ENCODE peak calls at places on chromosomes 16 and 17, in six cellular contexts. One of them, this sample, is unnamed.

GRCh38 chr17:1197781-1198490 is 18.2 kb upstream of the ABR start:
- DNase-seq in amniotic stem cell: no peak
- DNase-seq in midbrain: peak; percentile 43
- DNase-seq in dermis microvascular lymphatic vessel endothelial cell: peak; percentile 46
- DNase-seq in HEK293T: no peak
- DNase-seq in stimulated activated CD4-positive, alpha-beta T cell treated with anti-CD3 and anti-CD28 coated beads, Interleukin-4, amount 100 ng/mL, for 24 hours: peak; percentile 40
- DNase-seq in this sample: no peak

GRCh38 chr17:48715496-48716399 is 6.6 kb downstream of the PRAC1 start:
- DNase-seq in dermis microvascular lymphatic vessel endothelial cell: no peak
- DNase-seq in amniotic stem cell: no peak
- DNase-seq in midbrain: no peak
- DNase-seq in HEK293T: peak; percentile 49
- DNase-seq in stimulated activated CD4-positive, alpha-beta T cell treated with anti-CD3 and anti-CD28 coated beads, Interleukin-4, amount 100 ng/mL, for 24 hours: no peak
- DNase-seq in this sample: no peak

GRCh38 chr17:67245694-67246397 is 850 bp upstream of the HELZ start:
- DNase-seq in HEK293T: peak; percentile 50
- DNase-seq in midbrain: no peak
- DNase-seq in amniotic stem cell: no peak
- DNase-seq in dermis microvascular lymphatic vessel endothelial cell: peak; percentile 30
- DNase-seq in stimulated activated CD4-positive, alpha-beta T cell treated with anti-CD3 and anti-CD28 coated beads, Interleukin-4, amount 100 ng/mL, for 24 hours: peak; percentile 40
- DNase-seq in this sample: no peak

GRCh38 chr17:57130708-57131461 is 45.8 kb downstream of the AKAP1 start:
- DNase-seq in dermis microvascular lymphatic vessel endothelial cell: peak; percentile 75
- DNase-seq in midbrain: peak; percentile 89
- DNase-seq in stimulated activated CD4-positive, alpha-beta T cell treated with anti-CD3 and anti-CD28 coated beads, Interleukin-4, amount 100 ng/mL, for 24 hours: peak; percentile 89
- DNase-seq in HEK293T: peak; percentile 94
- DNase-seq in amniotic stem cell: peak; percentile 62
- DNase-seq in this sample: peak; percentile 51

GRCh38 chr16:78503501-78504110 is 404.2 kb downstream of the WWOX start:
- DNase-seq in amniotic stem cell: no peak
- DNase-seq in HEK293T: peak; percentile 48
- DNase-seq in midbrain: peak; percentile 75
- DNase-seq in dermis microvascular lymphatic vessel endothelial cell: peak; percentile 56
- DNase-seq in stimulated activated CD4-positive, alpha-beta T cell treated with anti-CD3 and anti-CD28 coated beads, Interleukin-4, amount 100 ng/mL, for 24 hours: peak; percentile 59
- DNase-seq in this sample: peak; percentile 45

GRCh38 chr16:31493506-31494125 is 10.7 kb downstream of the SLC5A2 start:
- DNase-seq in dermis microvascular lymphatic vessel endothelial cell: no peak
- DNase-seq in amniotic stem cell: no peak
- DNase-seq in midbrain: no peak
- DNase-seq in stimulated activated CD4-positive, alpha-beta T cell treated with anti-CD3 and anti-CD28 coated beads, Interleukin-4, amount 100 ng/mL, for 24 hours: no peak
- DNase-seq in HEK293T: no peak
- DNase-seq in this sample: no peak

GRCh38 chr17:81277421-81277820 is 17.7 kb downstream of the SLC38A10 start:
- DNase-seq in stimulated activated CD4-positive, alpha-beta T cell treated with anti-CD3 and anti-CD28 coated beads, Interleukin-4, amount 100 ng/mL, for 24 hours: no peak
- DNase-seq in midbrain: peak; percentile 23
- DNase-seq in amniotic stem cell: no peak
- DNase-seq in dermis microvascular lymphatic vessel endothelial cell: no peak
- DNase-seq in HEK293T: no peak
- DNase-seq in this sample: no peak

GRCh38 chr17:41633498-41634197 is 9.3 kb upstream of the KRT17 start:
- DNase-seq in stimulated activated CD4-positive, alpha-beta T cell treated with anti-CD3 and anti-CD28 coated beads, Interleukin-4, amount 100 ng/mL, for 24 hours: no peak
- DNase-seq in HEK293T: no peak
- DNase-seq in dermis microvascular lymphatic vessel endothelial cell: no peak
- DNase-seq in amniotic stem cell: no peak
- DNase-seq in midbrain: no peak
- DNase-seq in this sample: no peak

GRCh38 chr16:87344931-87345631 is 27.9 kb upstream of the C16orf95 start:
- DNase-seq in dermis microvascular lymphatic vessel endothelial cell: peak; percentile 17
- DNase-seq in amniotic stem cell: no peak
- DNase-seq in HEK293T: no peak
- DNase-seq in stimulated activated CD4-positive, alpha-beta T cell treated with anti-CD3 and anti-CD28 coated beads, Interleukin-4, amount 100 ng/mL, for 24 hours: peak; percentile 40
- DNase-seq in midbrain: no peak
- DNase-seq in this sample: no peak

GRCh38 chr17:19398301-19399181 is 11.6 kb upstream of the MFAP4 start:
- DNase-seq in midbrain: no peak
- DNase-seq in stimulated activated CD4-positive, alpha-beta T cell treated with anti-CD3 and anti-CD28 coated beads, Interleukin-4, amount 100 ng/mL, for 24 hours: no peak
- DNase-seq in HEK293T: no peak
- DNase-seq in amniotic stem cell: no peak
- DNase-seq in dermis microvascular lymphatic vessel endothelial cell: peak; percentile 93
- DNase-seq in this sample: peak; percentile 44

GRCh38 chr17:57406981-57407286 is 150.6 kb downstream of the MSI2 start:
- DNase-seq in HEK293T: no peak
- DNase-seq in midbrain: no peak
- DNase-seq in stimulated activated CD4-positive, alpha-beta T cell treated with anti-CD3 and anti-CD28 coated beads, Interleukin-4, amount 100 ng/mL, for 24 hours: no peak
- DNase-seq in amniotic stem cell: no peak
- DNase-seq in dermis microvascular lymphatic vessel endothelial cell: no peak
- DNase-seq in this sample: no peak

GRCh38 chr16:58503863-58504688 is 4.1 kb downstream of the NDRG4 start:
- DNase-seq in HEK293T: no peak
- DNase-seq in midbrain: no peak
- DNase-seq in dermis microvascular lymphatic vessel endothelial cell: no peak
- DNase-seq in stimulated activated CD4-positive, alpha-beta T cell treated with anti-CD3 and anti-CD28 coated beads, Interleukin-4, amount 100 ng/mL, for 24 hours: no peak
- DNase-seq in amniotic stem cell: no peak
- DNase-seq in this sample: no peak

GRCh38 chr17:69900829-69901228 is 174.2 kb upstream of the KCNJ16 start:
- DNase-seq in midbrain: no peak
- DNase-seq in amniotic stem cell: no peak
- DNase-seq in dermis microvascular lymphatic vessel endothelial cell: no peak
- DNase-seq in HEK293T: no peak
- DNase-seq in stimulated activated CD4-positive, alpha-beta T cell treated with anti-CD3 and anti-CD28 coated beads, Interleukin-4, amount 100 ng/mL, for 24 hours: no peak
- DNase-seq in this sample: no peak

GRCh38 chr17:36972186-36972686 is 23.5 kb downstream of the AATF start:
- DNase-seq in stimulated activated CD4-positive, alpha-beta T cell treated with anti-CD3 and anti-CD28 coated beads, Interleukin-4, amount 100 ng/mL, for 24 hours: no peak
- DNase-seq in midbrain: no peak
- DNase-seq in HEK293T: no peak
- DNase-seq in dermis microvascular lymphatic vessel endothelial cell: no peak
- DNase-seq in amniotic stem cell: no peak
- DNase-seq in this sample: no peak

GRCh38 chr17:37610971-37611370 is 1.8 kb upstream of the SYNRG start:
- DNase-seq in dermis microvascular lymphatic vessel endothelial cell: no peak
- DNase-seq in HEK293T: no peak
- DNase-seq in stimulated activated CD4-positive, alpha-beta T cell treated with anti-CD3 and anti-CD28 coated beads, Interleukin-4, amount 100 ng/mL, for 24 hours: no peak
- DNase-seq in midbrain: no peak
- DNase-seq in amniotic stem cell: no peak
- DNase-seq in this sample: no peak

GRCh38 chr16:8958344-8958808 is 5.3 kb downstream of the USP7 start:
- DNase-seq in stimulated activated CD4-positive, alpha-beta T cell treated with anti-CD3 and anti-CD28 coated beads, Interleukin-4, amount 100 ng/mL, for 24 hours: peak; percentile 19
- DNase-seq in dermis microvascular lymphatic vessel endothelial cell: peak; percentile 66
- DNase-seq in HEK293T: no peak
- DNase-seq in midbrain: no peak
- DNase-seq in amniotic stem cell: no peak
- DNase-seq in this sample: peak; percentile 31

GRCh38 chr16:83118365-83118764 is 491.6 kb downstream of the CDH13 start:
- DNase-seq in HEK293T: no peak
- DNase-seq in midbrain: no peak
- DNase-seq in stimulated activated CD4-positive, alpha-beta T cell treated with anti-CD3 and anti-CD28 coated beads, Interleukin-4, amount 100 ng/mL, for 24 hours: no peak
- DNase-seq in amniotic stem cell: no peak
- DNase-seq in dermis microvascular lymphatic vessel endothelial cell: no peak
- DNase-seq in this sample: no peak

GRCh38 chr17:28661635-28662526 is at the start of the genes SDF2 and SUPT6H:
- DNase-seq in amniotic stem cell: peak; percentile 51
- DNase-seq in dermis microvascular lymphatic vessel endothelial cell: peak; percentile 89
- DNase-seq in midbrain: peak; percentile 95
- DNase-seq in HEK293T: peak; percentile 89
- DNase-seq in stimulated activated CD4-positive, alpha-beta T cell treated with anti-CD3 and anti-CD28 coated beads, Interleukin-4, amount 100 ng/mL, for 24 hours: peak; percentile 96
- DNase-seq in this sample: peak; percentile 78

GRCh38 chr17:77924757-77925336 is 33.7 kb upstream of the TNRC6C start:
- DNase-seq in dermis microvascular lymphatic vessel endothelial cell: no peak
- DNase-seq in amniotic stem cell: no peak
- DNase-seq in HEK293T: no peak
- DNase-seq in stimulated activated CD4-positive, alpha-beta T cell treated with anti-CD3 and anti-CD28 coated beads, Interleukin-4, amount 100 ng/mL, for 24 hours: no peak
- DNase-seq in midbrain: no peak
- DNase-seq in this sample: peak; percentile 31

GRCh38 chr16:30534368-30535105 is at the start of gene ZNF747:
- DNase-seq in stimulated activated CD4-positive, alpha-beta T cell treated with anti-CD3 and anti-CD28 coated beads, Interleukin-4, amount 100 ng/mL, for 24 hours: peak; percentile 92
- DNase-seq in amniotic stem cell: peak; percentile 51
- DNase-seq in midbrain: peak; percentile 96
- DNase-seq in HEK293T: peak; percentile 93
- DNase-seq in dermis microvascular lymphatic vessel endothelial cell: peak; percentile 87
- DNase-seq in this sample: peak; percentile 67

GRCh38 chr16:54938351-54939346 is 8.0 kb downstream of the IRX5 start:
- DNase-seq in amniotic stem cell: no peak
- DNase-seq in stimulated activated CD4-positive, alpha-beta T cell treated with anti-CD3 and anti-CD28 coated beads, Interleukin-4, amount 100 ng/mL, for 24 hours: no peak
- DNase-seq in midbrain: no peak
- DNase-seq in HEK293T: no peak
- DNase-seq in dermis microvascular lymphatic vessel endothelial cell: peak; percentile 31
- DNase-seq in this sample: no peak

GRCh38 chr17:79422236-79422635 is 188.6 kb downstream of the RBFOX3 start:
- DNase-seq in midbrain: no peak
- DNase-seq in dermis microvascular lymphatic vessel endothelial cell: no peak
- DNase-seq in HEK293T: no peak
- DNase-seq in stimulated activated CD4-positive, alpha-beta T cell treated with anti-CD3 and anti-CD28 coated beads, Interleukin-4, amount 100 ng/mL, for 24 hours: no peak
- DNase-seq in amniotic stem cell: no peak
- DNase-seq in this sample: no peak

GRCh38 chr17:38591759-38592241 is 14.0 kb downstream of the SRCIN1 start:
- DNase-seq in amniotic stem cell: no peak
- DNase-seq in midbrain: no peak
- DNase-seq in HEK293T: no peak
- DNase-seq in stimulated activated CD4-positive, alpha-beta T cell treated with anti-CD3 and anti-CD28 coated beads, Interleukin-4, amount 100 ng/mL, for 24 hours: no peak
- DNase-seq in dermis microvascular lymphatic vessel endothelial cell: no peak
- DNase-seq in this sample: no peak

GRCh38 chr17:77393867-77394539 is 253.2 kb downstream of the SEC14L1 start:
- DNase-seq in HEK293T: no peak
- DNase-seq in midbrain: no peak
- DNase-seq in amniotic stem cell: no peak
- DNase-seq in dermis microvascular lymphatic vessel endothelial cell: no peak
- DNase-seq in stimulated activated CD4-positive, alpha-beta T cell treated with anti-CD3 and anti-CD28 coated beads, Interleukin-4, amount 100 ng/mL, for 24 hours: no peak
- DNase-seq in this sample: no peak

GRCh38 chr16:68146583-68146982 is 61.4 kb downstream of the NFATC3 start:
- DNase-seq in HEK293T: peak; percentile 15
- DNase-seq in dermis microvascular lymphatic vessel endothelial cell: peak; percentile 52
- DNase-seq in midbrain: no peak
- DNase-seq in amniotic stem cell: no peak
- DNase-seq in stimulated activated CD4-positive, alpha-beta T cell treated with anti-CD3 and anti-CD28 coated beads, Interleukin-4, amount 100 ng/mL, for 24 hours: no peak
- DNase-seq in this sample: peak; percentile 57

GRCh38 chr17:17098426-17099035 is 56.3 kb downstream of the MPRIP start:
- DNase-seq in stimulated activated CD4-positive, alpha-beta T cell treated with anti-CD3 and anti-CD28 coated beads, Interleukin-4, amount 100 ng/mL, for 24 hours: no peak
- DNase-seq in HEK293T: no peak
- DNase-seq in amniotic stem cell: no peak
- DNase-seq in midbrain: no peak
- DNase-seq in dermis microvascular lymphatic vessel endothelial cell: no peak
- DNase-seq in this sample: no peak

GRCh38 chr17:66964930-66965800 is 658 bp downstream of the CACNG4 start:
- DNase-seq in dermis microvascular lymphatic vessel endothelial cell: peak; percentile 20
- DNase-seq in stimulated activated CD4-positive, alpha-beta T cell treated with anti-CD3 and anti-CD28 coated beads, Interleukin-4, amount 100 ng/mL, for 24 hours: peak; percentile 25
- DNase-seq in midbrain: no peak
- DNase-seq in HEK293T: peak; percentile 70
- DNase-seq in amniotic stem cell: peak; percentile 2
- DNase-seq in this sample: no peak

GRCh38 chr16:56363181-56363716 is 62.1 kb downstream of the AMFR start:
- DNase-seq in HEK293T: no peak
- DNase-seq in stimulated activated CD4-positive, alpha-beta T cell treated with anti-CD3 and anti-CD28 coated beads, Interleukin-4, amount 100 ng/mL, for 24 hours: no peak
- DNase-seq in dermis microvascular lymphatic vessel endothelial cell: no peak
- DNase-seq in amniotic stem cell: no peak
- DNase-seq in midbrain: no peak
- DNase-seq in this sample: no peak

GRCh38 chr16:27491894-27492587 is 57.7 kb downstream of the GTF3C1 start:
- DNase-seq in amniotic stem cell: no peak
- DNase-seq in stimulated activated CD4-positive, alpha-beta T cell treated with anti-CD3 and anti-CD28 coated beads, Interleukin-4, amount 100 ng/mL, for 24 hours: no peak
- DNase-seq in dermis microvascular lymphatic vessel endothelial cell: peak; percentile 67
- DNase-seq in midbrain: no peak
- DNase-seq in HEK293T: no peak
- DNase-seq in this sample: no peak

GRCh38 chr16:28237754-28238357 is 26.1 kb upstream of the XPO6 start:
- DNase-seq in HEK293T: no peak
- DNase-seq in dermis microvascular lymphatic vessel endothelial cell: no peak
- DNase-seq in midbrain: no peak
- DNase-seq in amniotic stem cell: no peak
- DNase-seq in stimulated activated CD4-positive, alpha-beta T cell treated with anti-CD3 and anti-CD28 coated beads, Interleukin-4, amount 100 ng/mL, for 24 hours: no peak
- DNase-seq in this sample: no peak

GRCh38 chr17:5234645-5235576 is at the start of gene SCIMP:
- DNase-seq in amniotic stem cell: no peak
- DNase-seq in dermis microvascular lymphatic vessel endothelial cell: no peak
- DNase-seq in HEK293T: no peak
- DNase-seq in midbrain: peak; percentile 15
- DNase-seq in stimulated activated CD4-positive, alpha-beta T cell treated with anti-CD3 and anti-CD28 coated beads, Interleukin-4, amount 100 ng/mL, for 24 hours: no peak
- DNase-seq in this sample: no peak

GRCh38 chr17:77328823-77329740 is 188.3 kb downstream of the SEC14L1 start:
- DNase-seq in midbrain: no peak
- DNase-seq in dermis microvascular lymphatic vessel endothelial cell: no peak
- DNase-seq in amniotic stem cell: no peak
- DNase-seq in stimulated activated CD4-positive, alpha-beta T cell treated with anti-CD3 and anti-CD28 coated beads, Interleukin-4, amount 100 ng/mL, for 24 hours: no peak
- DNase-seq in HEK293T: no peak
- DNase-seq in this sample: no peak

GRCh38 chr16:51155901-51156810 is 5.1 kb upstream of the SALL1 start:
- DNase-seq in midbrain: peak; percentile 40
- DNase-seq in dermis microvascular lymphatic vessel endothelial cell: no peak
- DNase-seq in amniotic stem cell: no peak
- DNase-seq in HEK293T: no peak
- DNase-seq in stimulated activated CD4-positive, alpha-beta T cell treated with anti-CD3 and anti-CD28 coated beads, Interleukin-4, amount 100 ng/mL, for 24 hours: no peak
- DNase-seq in this sample: no peak